ENCODE peak calls at places on chromosome 17, in nine cellular contexts. J, E, K, V, T, U, F, M and G are unnamed samples.

GRCh38 chr17:80498242-80498919 is 22.0 kb upstream of the NPTX1 start:
- DNase-seq in J (no peak), K (peak; percentile 49), U (peak; percentile 47), F (peak; percentile 57), M (no peak), V (no peak), E (no peak), T (no peak), G (no peak)

GRCh38 chr17:34511265-34511664 is 68.1 kb upstream of the TMEM132E start:
- DNase-seq in J (no peak), E (no peak), K (no peak), M (no peak), V (no peak), F (no peak), T (no peak), U (no peak), G (no peak)

GRCh38 chr17:80839401-80839800 is 152.2 kb upstream of the CHMP6 start:
- DNase-seq in V (no peak), U (no peak), F (no peak), E (no peak), M (no peak), T (no peak), K (no peak), J (peak; percentile 10), G (no peak)

GRCh38 chr17:27635275-27635823 is 4.4 kb downstream of the LGALS9 start:
- DNase-seq in F (no peak), M (no peak), V (no peak), U (no peak), E (no peak), T (no peak), K (no peak), J (no peak), G (no peak)

GRCh38 chr17:19744492-19744891 is 3.6 kb downstream of the ALDH3A1 start:
- DNase-seq in U (no peak), E (no peak), T (no peak), F (no peak), K (peak; percentile 50), M (no peak), J (no peak), V (no peak), G (no peak)

GRCh38 chr17:28953444-28954118 is 2.3 kb upstream of the PHF12 start:
- DNase-seq in F (peak; percentile 96), K (peak; percentile 44), J (no peak), U (peak; percentile 45), M (no peak), E (peak; percentile 64), V (peak; percentile 54), T (peak; percentile 55), G (peak; percentile 52)

GRCh38 chr17:40518401-40519088 is 17.1 kb upstream of the TNS4 start:
- DNase-seq in V (peak; percentile 89), T (no peak), M (peak; percentile 41), E (peak; percentile 74), F (peak; percentile 73), K (no peak), U (no peak), J (peak; percentile 14), G (no peak)

GRCh38 chr17:29151567-29151966 is 28.6 kb downstream of the MYO18A start:
- DNase-seq in K (no peak), M (no peak), U (peak; percentile 73), T (no peak), E (no peak), J (no peak), F (peak; percentile 69), V (peak; percentile 84), G (no peak)

GRCh38 chr17:77285594-77286390 is 145.0 kb downstream of the SEC14L1 start:
- DNase-seq in E (peak; percentile 75), T (peak; percentile 58), J (peak; percentile 78), U (peak; percentile 89), V (peak; percentile 97), F (no peak), M (peak; percentile 83), K (no peak), G (no peak)

GRCh38 chr17:3511841-3512511 is 36.2 kb downstream of the ASPA start:
- DNase-seq in J (no peak), U (no peak), F (no peak), T (no peak), E (no peak), M (no peak), K (no peak), V (no peak), G (no peak)

GRCh38 chr17:79019631-79020584 is 4.1 kb upstream of the C1QTNF1 start:
- DNase-seq in M (peak; percentile 93), T (no peak), K (peak; percentile 62), E (peak; percentile 68), V (peak; percentile 86), J (peak; percentile 86), F (no peak), U (peak; percentile 78), G (peak; percentile 18)

GRCh38 chr17:49553676-49554335 is 21.9 kb upstream of the NXPH3 start:
- DNase-seq in K (no peak), U (no peak), M (peak; percentile 35), J (no peak), F (no peak), T (no peak), E (no peak), V (no peak), G (no peak)

GRCh38 chr17:81901167-81902022 is 643 bp upstream of the NPB start:
- DNase-seq in U (no peak), E (no peak), K (no peak), M (no peak), J (no peak), V (no peak), T (peak; percentile 28), F (no peak), G (no peak)
- H3K27ac ChIP-seq in U (no peak overlapping the region), E (no peak overlapping the region), K (no peak overlapping the region), M (no peak overlapping the region), J (no peak overlapping the region), V (no peak overlapping the region), T (no peak overlapping the region), F (no peak overlapping the region), G (no peak overlapping the region)

GRCh38 chr17:61416540-61417363 is 17.1 kb downstream of the TBX2 start:
- DNase-seq in J (peak; percentile 93), T (peak; percentile 83), K (peak; percentile 83), F (peak; percentile 98), V (peak; percentile 94), U (peak; percentile 87), M (peak; percentile 93), E (peak; percentile 95), G (peak; percentile 43)

GRCh38 chr17:61420128-61420527 is 20.5 kb downstream of the TBX2 start:
- DNase-seq in U (no peak), V (no peak), T (no peak), E (no peak), M (no peak), F (no peak), K (no peak), J (no peak), G (no peak)

GRCh38 chr17:61419496-61420046 is 19.9 kb downstream of the TBX2 start:
- DNase-seq in V (no peak), J (no peak), U (no peak), F (no peak), M (no peak), K (no peak), E (no peak), T (no peak), G (no peak)

GRCh38 chr17:61416211-61416539 is 16.5 kb downstream of the TBX2 start:
- DNase-seq in T (no peak), F (peak; percentile 36), E (no peak), V (no peak), U (no peak), K (no peak), M (no peak), J (no peak), G (no peak)

GRCh38 chr17:61418433-61418832 is 18.8 kb downstream of the TBX2 start:
- DNase-seq in F (no peak), T (no peak), U (no peak), J (no peak), K (no peak), M (no peak), E (no peak), V (no peak), G (no peak)
- TF ChIP-seq CTCF in F (no peak), T (no peak), U (no peak), J (no peak), K (no peak), M (no peak), E (no peak), V (no peak), G (no peak)

GRCh38 chr17:74199306-74200092 is 4.0 kb upstream of the RPL38 start:
- DNase-seq in V (peak; percentile 83), M (peak; percentile 79), K (no peak), T (peak; percentile 70), F (peak; percentile 89), E (peak; percentile 82), U (no peak), J (peak; percentile 58), G (no peak)

GRCh38 chr17:74203439-74204240 is at the start of gene RPL38:
- DNase-seq in U (peak; percentile 98), F (peak; percentile 98), K (peak; percentile 94), M (peak; percentile 97), V (peak; percentile 99), E (peak; percentile 97), J (peak; percentile 97), T (peak; percentile 93), G (peak; percentile 87)

GRCh38 chr17:74202879-74203432 is 522 bp upstream of the RPL38 start:
- DNase-seq in E (no peak), F (no peak), J (no peak), M (no peak), U (no peak), V (peak; percentile 9), K (no peak), T (no peak), G (no peak)

GRCh38 chr17:74200112-74200511 is 3.4 kb upstream of the RPL38 start:
- DNase-seq in T (no peak), F (no peak), U (no peak), E (no peak), K (no peak), V (no peak), J (no peak), M (no peak), G (no peak)

DNA sequence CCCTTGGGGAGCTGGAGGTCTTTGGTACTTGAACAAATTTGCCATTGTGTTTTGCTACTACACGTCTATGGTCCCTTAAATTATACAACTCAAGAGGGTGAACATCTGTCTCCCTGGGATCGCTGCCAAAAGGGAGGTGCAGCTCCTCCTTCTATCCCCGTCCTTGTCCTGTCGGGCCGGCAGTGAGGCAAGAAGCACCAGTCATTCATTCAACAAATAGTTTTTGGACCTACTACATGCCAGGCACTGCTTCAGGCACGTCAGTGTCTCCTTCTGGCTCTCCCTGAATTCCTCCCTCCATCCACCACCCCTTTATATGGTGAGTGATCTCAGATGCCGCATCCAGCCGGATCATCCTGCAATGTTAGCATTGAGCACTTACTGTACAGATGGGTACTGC is 2.2 kb upstream of the RPL38 start:
- DNase-seq in J (no peak), F (no peak), K (no peak), T (no peak), U (peak; percentile 57), M (no peak), E (no peak), V (peak; percentile 53), G (no peak)
- H3K4me1 ChIP-seq in J (peaks cover 17% of the 10 kb centered on the region), F (peaks cover 3% of the 10 kb centered on the region), K (peaks cover 6% of the 10 kb centered on the region), T (peaks cover 17% of the 10 kb centered on the region), U (peaks cover 5% of the 10 kb centered on the region), M (peaks cover 15% of the 10 kb centered on the region), E (peaks cover 18% of the 10 kb centered on the region), V (peaks cover 16% of the 10 kb centered on the region), G (peaks cover 19% of the 10 kb centered on the region)

DNA sequence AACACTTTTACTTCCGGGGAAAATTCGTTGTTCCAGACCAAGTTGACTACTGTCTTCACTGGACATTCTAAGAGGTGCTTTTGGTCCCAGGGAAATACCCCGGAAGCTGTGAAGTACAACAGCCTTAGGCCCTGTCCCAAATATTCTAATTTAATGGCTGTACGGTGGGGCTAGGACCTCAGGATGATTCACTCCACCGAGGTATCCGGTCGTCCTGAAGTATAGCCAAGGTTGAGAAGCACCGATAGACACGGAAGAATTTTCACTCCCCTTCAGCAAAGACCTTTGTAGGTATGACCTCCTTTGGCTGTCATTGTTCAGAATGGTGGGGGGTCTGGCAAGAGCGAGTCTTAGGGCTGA is 34.9 kb upstream of the ARL4D start:
- DNase-seq in U (no peak), T (no peak), V (no peak), E (no peak), M (peak; percentile 60), J (no peak), F (no peak), K (no peak), G (no peak)
- H3K27ac ChIP-seq in U (no peak overlapping the region), T (no peak overlapping the region), V (no peak overlapping the region), E (no peak overlapping the region), M (no peak overlapping the region), J (no peak overlapping the region), F (no peak overlapping the region), K (no peak overlapping the region), G (peak overlapping the region; percentile 54)